ENCODE peak calls at places on chromosomes 7 and 10, in four cellular contexts. H is AG04450; A is stimulated activated CD4-positive, alpha-beta T cell treated with anti-CD3 and anti-CD28 coated beads, Interleukin-15, amount 100 ng/mL, for 24 hours; D is mucosa of gallbladder. U is an unnamed sample.
A peak's percentile ranks its signal among the peaks of the same experiment; 100 is the strongest.

GRCh38 chr7:142381727-142382409 is 124.0 kb upstream of the PRSS58 start:
- DNase-seq in H (no peak), A (no peak), D (no peak), U (no peak)

GRCh38 chr10:6348091-6348862 is 145.5 kb downstream of the PFKFB3 start:
- DNase-seq in H (no peak), A (peak; percentile 90), D (peak; percentile 46), U (peak; percentile 61)

GRCh38 chr10:87860156-87860795 is 3.1 kb downstream of the KLLN start:
- DNase-seq in H (no peak), A (no peak), D (peak; percentile 43), U (no peak)

GRCh38 chr7:135690566-135690965 is 28.3 kb downstream of the STMP1 start:
- DNase-seq in H (peak; percentile 23), A (no peak), D (no peak), U (no peak)

GRCh38 chr10:36423821-36424248 is 701.6 kb upstream of the ANKRD30A start:
- DNase-seq in H (no peak), A (no peak), D (no peak), U (no peak)

GRCh38 chr10:28219241-28219640 is 83.6 kb downstream of the MPP7 start:
- DNase-seq in H (peak; percentile 13), A (no peak), D (no peak), U (no peak)

GRCh38 chr7:154879629-154880028 is 123.3 kb downstream of the PAXIP1 start:
- DNase-seq in H (no peak), A (no peak), D (no peak), U (no peak)

GRCh38 chr7:73394416-73394815 is 39.2 kb upstream of the FZD9 start:
- DNase-seq in H (no peak), A (no peak), D (no peak), U (no peak)

GRCh38 chr10:54372164-54372563 is 428.9 kb downstream of the PCDH15 start:
- DNase-seq in H (no peak), A (no peak), D (no peak), U (no peak)